ENCODE peak calls at places on chromosomes 7 and 10, in six cellular contexts. One of them, this sample, is unnamed.

GRCh38 chr10:15442056-15442455 is 71.0 kb upstream of the FAM171A1 start:
- DNase-seq in IMR-90: no peak
- DNase-seq in body of pancreas: no peak
- DNase-seq in esophagus squamous epithelium: no peak
- DNase-seq in right lobe of liver: no peak
- DNase-seq in testis: no peak
- DNase-seq in this sample: no peak

GRCh38 chr10:78742730-78743615 is 325.8 kb upstream of the ZMIZ1 start:
- DNase-seq in IMR-90: no peak
- DNase-seq in body of pancreas: peak; percentile 84
- DNase-seq in esophagus squamous epithelium: no peak
- DNase-seq in right lobe of liver: peak; percentile 87
- DNase-seq in testis: no peak
- DNase-seq in this sample: peak; percentile 64

GRCh38 chr7:99601656-99602310 is 3.7 kb downstream of the TMEM225B start:
- DNase-seq in IMR-90: no peak
- DNase-seq in body of pancreas: no peak
- DNase-seq in esophagus squamous epithelium: no peak
- DNase-seq in right lobe of liver: no peak
- DNase-seq in testis: no peak
- DNase-seq in this sample: no peak

GRCh38 chr7:45598697-45599520 is 24.7 kb downstream of the ADCY1 start:
- DNase-seq in IMR-90: no peak
- DNase-seq in body of pancreas: no peak
- DNase-seq in esophagus squamous epithelium: no peak
- DNase-seq in right lobe of liver: peak; percentile 23
- DNase-seq in testis: no peak
- DNase-seq in this sample: no peak

GRCh38 chr10:94496010-94496409 is 49.6 kb upstream of the HELLS start:
- DNase-seq in IMR-90: peak; percentile 12
- DNase-seq in body of pancreas: no peak
- DNase-seq in esophagus squamous epithelium: no peak
- DNase-seq in right lobe of liver: no peak
- DNase-seq in testis: no peak
- DNase-seq in this sample: no peak

GRCh38 chr7:47852330-47853245 is 95.7 kb downstream of the PKD1L1 start:
- DNase-seq in IMR-90: no peak
- DNase-seq in body of pancreas: no peak
- DNase-seq in esophagus squamous epithelium: no peak
- DNase-seq in right lobe of liver: no peak
- DNase-seq in testis: peak; percentile 36
- DNase-seq in this sample: no peak

GRCh38 chr10:59245751-59246150 is 69.3 kb downstream of the PHYHIPL start:
- DNase-seq in IMR-90: no peak
- DNase-seq in body of pancreas: no peak
- DNase-seq in esophagus squamous epithelium: no peak
- DNase-seq in right lobe of liver: no peak
- DNase-seq in testis: no peak
- DNase-seq in this sample: no peak

GRCh38 chr7:149228831-149229471 is 10.5 kb upstream of the ZNF212 start:
- DNase-seq in IMR-90: no peak
- DNase-seq in body of pancreas: no peak
- DNase-seq in esophagus squamous epithelium: no peak
- DNase-seq in right lobe of liver: no peak
- DNase-seq in testis: no peak
- DNase-seq in this sample: no peak

GRCh38 chr7:115844857-115845256 is 185.7 kb downstream of the TFEC start:
- DNase-seq in IMR-90: peak; percentile 52
- DNase-seq in body of pancreas: no peak
- DNase-seq in esophagus squamous epithelium: no peak
- DNase-seq in right lobe of liver: no peak
- DNase-seq in testis: no peak
- DNase-seq in this sample: no peak

GRCh38 chr10:94116848-94117247 is 123.1 kb downstream of the PLCE1 start:
- DNase-seq in IMR-90: peak; percentile 22
- DNase-seq in body of pancreas: no peak
- DNase-seq in esophagus squamous epithelium: no peak
- DNase-seq in right lobe of liver: no peak
- DNase-seq in testis: no peak
- DNase-seq in this sample: no peak

GRCh38 chr7:118285358-118285757 is 60.9 kb downstream of the ANKRD7 start:
- DNase-seq in IMR-90: no peak
- DNase-seq in body of pancreas: no peak
- DNase-seq in esophagus squamous epithelium: no peak
- DNase-seq in right lobe of liver: no peak
- DNase-seq in testis: no peak
- DNase-seq in this sample: no peak

GRCh38 chr10:124678566-124679240 is 65.5 kb downstream of the FAM53B start:
- DNase-seq in IMR-90: no peak
- DNase-seq in body of pancreas: no peak
- DNase-seq in esophagus squamous epithelium: no peak
- DNase-seq in right lobe of liver: peak; percentile 20
- DNase-seq in testis: no peak
- DNase-seq in this sample: no peak

GRCh38 chr7:151168787-151169162 is 1.3 kb upstream of the GBX1 start:
- DNase-seq in IMR-90: no peak
- DNase-seq in body of pancreas: no peak
- DNase-seq in esophagus squamous epithelium: no peak
- DNase-seq in right lobe of liver: no peak
- DNase-seq in testis: no peak
- DNase-seq in this sample: no peak

GRCh38 chr10:49071221-49071761 is 44.0 kb downstream of the VSTM4 start:
- DNase-seq in IMR-90: peak; percentile 32
- DNase-seq in body of pancreas: no peak
- DNase-seq in esophagus squamous epithelium: no peak
- DNase-seq in right lobe of liver: no peak
- DNase-seq in testis: no peak
- DNase-seq in this sample: no peak

GRCh38 chr10:32963102-32963501 is 5.1 kb upstream of the ITGB1 start:
- DNase-seq in IMR-90: peak; percentile 87
- DNase-seq in body of pancreas: no peak
- DNase-seq in esophagus squamous epithelium: no peak
- DNase-seq in right lobe of liver: no peak
- DNase-seq in testis: no peak
- DNase-seq in this sample: no peak

GRCh38 chr7:93843260-93843659 is 47.3 kb downstream of the TFPI2 start:
- DNase-seq in IMR-90: peak; percentile 9
- DNase-seq in body of pancreas: no peak
- DNase-seq in esophagus squamous epithelium: no peak
- DNase-seq in right lobe of liver: no peak
- DNase-seq in testis: no peak
- DNase-seq in this sample: no peak

GRCh38 chr10:113585949-113586348 is 33.1 kb downstream of the HABP2 start:
- DNase-seq in IMR-90: no peak
- DNase-seq in body of pancreas: no peak
- DNase-seq in esophagus squamous epithelium: no peak
- DNase-seq in right lobe of liver: no peak
- DNase-seq in testis: no peak
- DNase-seq in this sample: no peak

GRCh38 chr7:32670105-32670504 is 174.8 kb downstream of the AVL9 start:
- DNase-seq in IMR-90: peak; percentile 45
- DNase-seq in body of pancreas: no peak
- DNase-seq in esophagus squamous epithelium: no peak
- DNase-seq in right lobe of liver: no peak
- DNase-seq in testis: no peak
- DNase-seq in this sample: no peak

DNA sequence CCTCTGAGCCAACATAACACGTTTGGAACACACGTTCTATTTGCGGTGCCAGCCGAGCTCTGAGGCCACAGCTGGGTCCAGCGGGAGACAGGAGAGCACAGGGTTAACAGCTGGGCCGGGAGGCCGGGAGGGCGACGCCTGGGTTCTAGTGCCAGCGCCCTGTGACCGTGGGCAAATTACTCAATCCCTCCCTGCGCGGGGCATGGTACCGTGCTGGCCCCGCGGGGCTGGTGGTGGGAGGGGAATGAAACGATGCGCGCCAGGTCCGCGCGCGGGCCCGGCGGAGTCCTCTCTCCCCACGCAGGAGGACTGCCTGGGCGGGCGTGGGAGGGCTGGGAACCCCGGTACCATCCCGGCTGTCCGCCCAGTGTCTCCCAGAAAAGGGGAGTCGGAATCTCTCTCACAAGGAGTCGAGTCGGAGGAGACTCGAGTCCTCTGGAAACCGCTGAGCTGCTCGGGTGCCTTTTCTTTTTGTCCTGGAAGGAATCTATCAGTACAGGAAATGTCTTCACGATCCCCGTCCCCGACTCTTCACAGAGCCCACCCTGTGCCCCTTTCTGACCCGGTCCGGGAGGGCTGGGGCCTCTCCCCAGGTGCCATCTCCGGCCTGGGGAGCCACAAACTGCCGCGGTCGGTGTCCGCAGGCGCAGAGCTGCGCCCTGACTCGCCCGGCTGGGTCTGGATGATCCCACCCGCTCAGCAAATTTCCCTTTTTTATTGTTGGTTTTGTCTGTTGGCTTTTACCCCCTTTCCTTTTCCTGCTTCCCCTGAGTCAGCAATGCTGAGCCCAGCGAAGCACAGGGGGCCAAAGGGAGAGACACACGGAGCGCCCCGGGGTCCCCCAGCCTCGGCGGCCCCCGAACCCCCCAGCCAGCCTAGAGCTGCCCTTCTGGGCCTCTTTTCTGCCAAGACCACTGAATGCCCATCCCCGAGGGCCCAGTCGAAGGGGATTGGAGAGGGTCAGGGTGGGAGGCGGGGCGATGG is 30.7 kb downstream of the LEP start:
- DNase-seq in IMR-90: no peak
- DNase-seq in body of pancreas: no peak
- DNase-seq in esophagus squamous epithelium: no peak
- DNase-seq in right lobe of liver: no peak
- DNase-seq in testis: no peak
- DNase-seq in this sample: no peak
- H3K4me3 ChIP-seq in IMR-90: peak overlapping the region; percentile 9
- H3K4me3 ChIP-seq in body of pancreas: no peak overlapping the region
- H3K4me3 ChIP-seq in esophagus squamous epithelium: peak overlapping the region; percentile 21
- H3K4me3 ChIP-seq in right lobe of liver: no peak overlapping the region
- H3K4me3 ChIP-seq in testis: peak overlapping the region; percentile 31
- H3K4me3 ChIP-seq in this sample: peak overlapping the region; percentile 37

GRCh38 chr7:100675581-100676350 is 2.2 kb downstream of the GNB2 start:
- DNase-seq in IMR-90: peak; percentile 59
- DNase-seq in body of pancreas: peak; percentile 76
- DNase-seq in esophagus squamous epithelium: peak; percentile 63
- DNase-seq in right lobe of liver: peak; percentile 90
- DNase-seq in testis: peak; percentile 91
- DNase-seq in this sample: peak; percentile 88

GRCh38 chr7:100678291-100678984 is 4.9 kb downstream of the GNB2 start:
- DNase-seq in IMR-90: no peak
- DNase-seq in body of pancreas: no peak
- DNase-seq in esophagus squamous epithelium: no peak
- DNase-seq in right lobe of liver: no peak
- DNase-seq in testis: no peak
- DNase-seq in this sample: no peak

GRCh38 chr7:100676501-100677306 is 3.2 kb downstream of the GNB2 start:
- DNase-seq in IMR-90: no peak
- DNase-seq in body of pancreas: no peak
- DNase-seq in esophagus squamous epithelium: no peak
- DNase-seq in right lobe of liver: no peak
- DNase-seq in testis: no peak
- DNase-seq in this sample: no peak

GRCh38 chr7:100679129-100679926 is 5.8 kb downstream of the GNB2 start:
- DNase-seq in IMR-90: no peak
- DNase-seq in body of pancreas: no peak
- DNase-seq in esophagus squamous epithelium: no peak
- DNase-seq in right lobe of liver: no peak
- DNase-seq in testis: peak; percentile 39
- DNase-seq in this sample: no peak

DNA sequence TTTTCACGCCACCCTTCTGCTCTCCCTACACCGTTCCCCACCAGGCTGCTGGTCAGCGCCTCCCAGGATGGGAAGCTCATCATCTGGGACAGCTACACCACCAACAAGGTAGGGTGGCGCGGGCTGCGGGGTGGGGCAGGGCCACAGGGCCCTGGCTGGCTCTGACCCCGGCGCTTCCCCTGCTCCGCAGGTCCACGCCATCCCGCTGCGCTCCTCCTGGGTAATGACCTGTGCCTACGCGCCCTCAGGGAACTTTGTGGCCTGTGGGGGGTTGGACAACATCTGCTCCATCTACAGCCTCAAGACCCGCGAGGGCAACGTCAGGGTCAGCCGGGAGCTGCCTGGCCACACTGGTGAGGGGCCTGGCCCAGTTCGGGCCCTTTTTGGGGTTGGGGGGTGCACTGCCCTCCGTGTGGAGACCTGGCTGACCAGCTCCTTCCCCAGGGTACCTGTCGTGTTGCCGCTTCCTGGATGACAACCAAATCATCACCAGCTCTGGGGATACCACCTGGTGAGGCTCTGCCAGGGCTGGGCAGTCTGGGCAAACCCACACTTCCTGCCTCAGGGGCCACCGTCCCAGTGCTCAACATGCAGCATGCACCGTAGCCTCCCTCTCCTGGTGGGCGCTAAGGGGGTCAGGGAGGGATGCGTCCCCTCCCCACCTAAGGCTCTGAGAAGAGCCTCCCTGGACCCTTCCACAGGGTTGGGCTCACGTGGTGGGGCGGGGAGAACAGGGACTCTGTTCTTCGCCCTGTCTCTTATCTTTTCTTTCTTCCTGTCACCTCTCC is 4.0 kb downstream of the GNB2 start:
- DNase-seq in IMR-90: no peak
- DNase-seq in body of pancreas: no peak
- DNase-seq in esophagus squamous epithelium: no peak
- DNase-seq in right lobe of liver: no peak
- DNase-seq in testis: no peak
- DNase-seq in this sample: no peak
- TF ChIP-seq POLR2A in IMR-90: no peak
- TF ChIP-seq POLR2A in body of pancreas: no peak
- TF ChIP-seq POLR2A in esophagus squamous epithelium: no peak
- TF ChIP-seq POLR2A in right lobe of liver: no peak
- TF ChIP-seq POLR2A in testis: no peak
- TF ChIP-seq POLR2A in this sample: no peak

GRCh38 chr10:70490142-70490541 is 11.6 kb downstream of the PALD1 start:
- DNase-seq in IMR-90: no peak
- DNase-seq in body of pancreas: no peak
- DNase-seq in esophagus squamous epithelium: no peak
- DNase-seq in right lobe of liver: no peak
- DNase-seq in testis: no peak
- DNase-seq in this sample: no peak
- H3K27ac ChIP-seq in IMR-90: no peak overlapping the region
- H3K27ac ChIP-seq in body of pancreas: no peak overlapping the region
- H3K27ac ChIP-seq in esophagus squamous epithelium: no peak overlapping the region
- H3K27ac ChIP-seq in right lobe of liver: no peak overlapping the region
- H3K27ac ChIP-seq in testis: no peak overlapping the region
- H3K27ac ChIP-seq in this sample: no peak overlapping the region

DNA sequence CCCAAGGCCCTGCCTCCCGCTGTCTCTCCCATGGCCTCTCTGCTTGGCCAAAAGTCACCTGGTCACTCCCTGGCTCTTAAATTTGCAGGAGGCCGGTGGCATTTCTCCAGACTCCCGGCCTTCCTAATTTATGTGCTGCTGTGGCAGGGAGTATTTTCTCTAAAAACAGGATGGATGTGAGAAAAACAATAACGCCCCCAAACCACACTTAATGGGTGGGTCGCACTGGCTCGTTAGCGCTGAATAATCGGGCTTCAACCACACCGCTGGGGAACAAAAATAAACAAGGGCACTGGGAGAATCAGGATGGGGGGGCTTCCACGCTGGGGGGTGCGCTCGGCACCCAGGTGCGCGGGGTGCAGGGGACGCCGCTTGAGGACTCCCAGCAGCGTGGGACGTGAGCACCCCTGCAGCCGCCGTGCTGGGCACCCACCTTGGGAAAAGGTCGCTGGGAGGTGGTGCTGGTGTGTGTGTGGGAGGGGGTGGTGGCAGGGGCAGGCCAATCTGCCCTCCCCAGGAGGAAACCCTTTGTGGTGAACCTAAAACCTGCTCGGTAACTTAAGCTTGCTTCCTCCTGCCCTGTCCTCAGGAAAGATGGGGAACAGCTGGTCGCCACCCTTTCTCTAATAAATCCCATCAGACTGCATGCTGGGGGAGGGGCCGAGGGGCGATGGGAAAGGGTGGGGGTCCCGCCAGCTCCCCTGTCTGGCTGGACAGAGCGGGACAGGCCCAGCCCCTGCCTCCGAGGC is 64.2 kb downstream of the UNCX start:
- DNase-seq in IMR-90: no peak
- DNase-seq in body of pancreas: no peak
- DNase-seq in esophagus squamous epithelium: no peak
- DNase-seq in right lobe of liver: peak; percentile 21
- DNase-seq in testis: no peak
- DNase-seq in this sample: no peak
- H3K4me3 ChIP-seq in IMR-90: no peak overlapping the region
- H3K4me3 ChIP-seq in body of pancreas: no peak overlapping the region
- H3K4me3 ChIP-seq in esophagus squamous epithelium: no peak overlapping the region
- H3K4me3 ChIP-seq in right lobe of liver: no peak overlapping the region
- H3K4me3 ChIP-seq in testis: no peak overlapping the region
- H3K4me3 ChIP-seq in this sample: no peak overlapping the region

This sample was measured in heart left ventricle.